ENCODE peak calls at places on chromosomes 11 and 22, in eight cellular contexts. D is heart right ventricle, H is cardiac muscle cell, B is gastrocnemius medialis, M is PC-9, F is uterus, Z is lung, Q is colonic mucosa. W is an unnamed sample.

GRCh38 chr11:13534358-13534757 is 38.6 kb upstream of the PTH start:
- DNase-seq in D (no peak), H (no peak), B (no peak), M (no peak), F (no peak), Z (no peak), Q (no peak), W (no peak)

GRCh38 chr22:44682556-44683168 is 19.3 kb upstream of the PRR5 start:
- DNase-seq in D (no peak), H (no peak), B (no peak), M (no peak), F (no peak), Z (no peak), Q (no peak), W (no peak)

GRCh38 chr11:107769189-107769588 is 57.3 kb upstream of the SLN start:
- DNase-seq in D (no peak), H (peak; percentile 39), B (peak; percentile 20), M (peak; percentile 43), F (no peak), Z (no peak), Q (no peak), W (no peak)

GRCh38 chr22:22195265-22196017 is 49.1 kb upstream of the VPREB1 start:
- DNase-seq in D (peak; percentile 17), H (peak; percentile 67), B (peak; percentile 35), M (peak; percentile 53), F (no peak), Z (peak; percentile 72), Q (peak; percentile 83), W (no peak)

GRCh38 chr11:33742249-33742851 is 6.1 kb upstream of the CD59 start:
- DNase-seq in D (no peak), H (peak; percentile 60), B (no peak), M (peak; percentile 48), F (no peak), Z (no peak), Q (no peak), W (no peak)

GRCh38 chr11:120712862-120713770 is 201.6 kb downstream of the GRIK4 start:
- DNase-seq in D (no peak), H (no peak), B (no peak), M (no peak), F (peak; percentile 33), Z (no peak), Q (no peak), W (no peak)

GRCh38 chr11:2932850-2933251 is 3.6 kb upstream of the PHLDA2 start:
- DNase-seq in D (no peak), H (no peak), B (no peak), M (peak; percentile 61), F (no peak), Z (no peak), Q (peak; percentile 21), W (no peak)

GRCh38 chr11:48101958-48102357 is 114.7 kb upstream of the OR4B1 start:
- DNase-seq in D (peak; percentile 28), H (no peak), B (no peak), M (no peak), F (no peak), Z (no peak), Q (peak; percentile 39), W (peak; percentile 55)

GRCh38 chr11:66183581-66184048 is 84.8 kb upstream of the RAB1B start:
- DNase-seq in D (no peak), H (peak; percentile 15), B (no peak), M (no peak), F (no peak), Z (no peak), Q (no peak), W (no peak)

GRCh38 chr11:65857500-65858353 is at the start of gene CFL1:
- DNase-seq in D (peak; percentile 99), H (peak; percentile 99), B (peak; percentile 98), M (peak; percentile 92), F (peak; percentile 98), Z (peak; percentile 98), Q (peak; percentile 98), W (peak; percentile 99)

GRCh38 chr11:66546966-66547661 is 411 bp downstream of the ACTN3 start:
- DNase-seq in D (no peak), H (no peak), B (no peak), M (no peak), F (no peak), Z (no peak), Q (no peak), W (no peak)

GRCh38 chr22:47921906-47922305 is 1159.5 kb downstream of the TBC1D22A start:
- DNase-seq in D (no peak), H (no peak), B (no peak), M (no peak), F (no peak), Z (no peak), Q (no peak), W (no peak)
- H3K9me3 ChIP-seq in D (no peaks in the 10 kb centered on the region), H (no peaks in the 10 kb centered on the region), B (no peaks in the 10 kb centered on the region), M (no peaks in the 10 kb centered on the region), F (no peaks in the 10 kb centered on the region), Z (no peaks in the 10 kb centered on the region), Q (no peaks in the 10 kb centered on the region), W (no peaks in the 10 kb centered on the region)

GRCh38 chr11:12291767-12292166 is 85.6 kb upstream of the PARVA start:
- DNase-seq in D (no peak), H (no peak), B (no peak), M (no peak), F (no peak), Z (no peak), Q (no peak), W (no peak)
- H3K4me1 ChIP-seq in D (peaks cover 33% of the 10 kb centered on the region), H (no peaks in the 10 kb centered on the region), B (peaks cover 7% of the 10 kb centered on the region), M (peaks cover 18% of the 10 kb centered on the region), F (peaks cover 1% of the 10 kb centered on the region), Z (peaks cover 3% of the 10 kb centered on the region), Q (no peaks in the 10 kb centered on the region), W (no peaks in the 10 kb centered on the region)

GRCh38 chr11:833114-833791 is 501 bp downstream of the CD151 start:
- DNase-seq in D (no peak), H (peak; percentile 61), B (peak; percentile 46), M (peak; percentile 35), F (no peak), Z (no peak), Q (peak; percentile 63), W (peak; percentile 81)
- H3K4me3 ChIP-seq in D (peak overlapping the region; percentile 86), H (peak overlapping the region; percentile 65), B (peak overlapping the region; percentile 81), M (peak overlapping the region; percentile 67), F (peak overlapping the region; percentile 61), Z (peak overlapping the region; percentile 70), Q (peak overlapping the region; percentile 77), W (peak overlapping the region; percentile 55)

GRCh38 chr22:49103314-49104052 is 724.2 kb downstream of the BRD1 start:
- DNase-seq in D (no peak), H (no peak), B (no peak), M (no peak), F (no peak), Z (no peak), Q (no peak), W (no peak)
- H3K9me3 ChIP-seq in D (no peaks in the 10 kb centered on the region), H (no peaks in the 10 kb centered on the region), B (no peaks in the 10 kb centered on the region), M (no peaks in the 10 kb centered on the region), F (no peaks in the 10 kb centered on the region), Z (no peaks in the 10 kb centered on the region), Q (no peaks in the 10 kb centered on the region), W (no peaks in the 10 kb centered on the region)

GRCh38 chr11:20894296-20894695 is 224.9 kb downstream of the NELL1 start:
- DNase-seq in D (no peak), H (no peak), B (no peak), M (no peak), F (no peak), Z (no peak), Q (no peak), W (no peak)
- H3K4me1 ChIP-seq in D (no peaks in the 10 kb centered on the region), H (no peaks in the 10 kb centered on the region), B (no peaks in the 10 kb centered on the region), M (no peaks in the 10 kb centered on the region), F (no peaks in the 10 kb centered on the region), Z (no peaks in the 10 kb centered on the region), Q (no peaks in the 10 kb centered on the region), W (no peaks in the 10 kb centered on the region)

DNA sequence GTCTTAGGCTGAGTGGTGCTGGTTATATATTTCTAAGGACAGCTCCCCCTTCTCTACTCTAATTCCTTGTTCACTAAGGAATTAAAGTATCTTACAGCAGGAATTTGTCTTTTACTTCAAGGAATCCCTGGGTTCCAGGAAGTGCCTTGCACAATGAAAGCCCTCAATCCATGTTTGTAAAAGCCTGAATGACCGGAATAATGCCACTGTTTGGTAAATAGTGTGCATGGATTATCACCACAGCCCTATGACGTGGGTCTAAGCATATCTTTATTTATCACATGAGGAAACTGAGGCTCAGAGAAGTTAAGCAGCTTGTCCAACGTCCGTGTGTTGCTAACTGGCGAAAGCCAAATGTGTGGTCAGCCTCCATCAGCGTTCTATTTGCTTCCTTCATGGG is 135.7 kb upstream of the NAV2 start:
- DNase-seq in D (no peak), H (peak; percentile 19), B (no peak), M (no peak), F (no peak), Z (no peak), Q (no peak), W (no peak)
- H3K4me3 ChIP-seq in D (no peak overlapping the region), H (no peak overlapping the region), B (no peak overlapping the region), M (no peak overlapping the region), F (no peak overlapping the region), Z (no peak overlapping the region), Q (no peak overlapping the region), W (no peak overlapping the region)

GRCh38 chr11:91927448-91927847 is 297.2 kb upstream of the FAT3 start:
- DNase-seq in D (no peak), H (no peak), B (no peak), M (no peak), F (no peak), Z (no peak), Q (no peak), W (no peak)

GRCh38 chr11:91922846-91923245 is 301.8 kb upstream of the FAT3 start:
- DNase-seq in D (no peak), H (no peak), B (no peak), M (no peak), F (no peak), Z (no peak), Q (no peak), W (no peak)

GRCh38 chr11:91926967-91927366 is 297.7 kb upstream of the FAT3 start:
- DNase-seq in D (no peak), H (peak; percentile 16), B (peak; percentile 40), M (no peak), F (no peak), Z (no peak), Q (no peak), W (no peak)

GRCh38 chr11:91921974-91922373 is 302.6 kb upstream of the FAT3 start:
- DNase-seq in D (no peak), H (no peak), B (no peak), M (peak; percentile 77), F (no peak), Z (no peak), Q (no peak), W (no peak)
- H3K9me3 ChIP-seq in D (no peaks in the 10 kb centered on the region), H (no peaks in the 10 kb centered on the region), B (no peaks in the 10 kb centered on the region), M (no peaks in the 10 kb centered on the region), F (no peaks in the 10 kb centered on the region), Z (no peaks in the 10 kb centered on the region), Q (no peaks in the 10 kb centered on the region), W (no peaks in the 10 kb centered on the region)

DNA sequence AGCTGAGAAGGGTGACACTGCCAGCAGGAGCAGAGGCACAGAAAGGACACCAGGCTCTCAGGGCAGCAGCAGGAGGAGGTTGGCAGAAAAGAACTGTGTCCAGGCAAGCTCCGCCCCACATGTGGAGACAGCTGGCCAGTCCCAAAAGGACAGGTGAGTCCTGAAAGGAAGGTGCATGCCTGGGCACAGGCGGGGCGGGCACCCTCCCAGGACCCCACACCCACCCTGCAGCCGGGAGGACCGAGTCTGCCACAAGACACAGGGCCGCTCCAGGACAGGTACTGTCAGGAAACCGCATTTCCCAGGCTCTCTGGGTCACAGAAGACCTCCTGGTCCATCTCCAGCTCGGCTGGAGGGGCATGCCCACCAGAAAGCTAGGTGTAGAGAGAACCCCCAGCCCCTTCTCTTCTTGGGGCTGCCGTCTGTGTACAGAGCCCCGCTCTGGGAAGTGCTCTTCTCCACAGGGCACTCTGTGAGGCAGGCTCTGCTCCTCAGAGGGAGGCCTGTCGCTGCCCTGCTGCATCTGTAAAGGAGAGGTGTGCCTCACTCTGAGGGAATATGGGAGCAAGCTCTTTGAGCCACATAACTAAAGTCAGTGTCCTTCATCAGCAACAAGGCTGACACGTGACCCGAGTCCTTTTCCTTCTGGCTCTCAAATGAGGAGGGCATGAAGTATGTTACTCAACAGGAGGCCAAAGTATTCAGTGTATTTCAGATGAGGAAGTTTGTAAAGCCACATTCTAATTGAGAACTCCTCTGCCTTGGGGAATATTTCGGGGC is 50.5 kb downstream of the CLTCL1 start:
- DNase-seq in D (no peak), H (no peak), B (no peak), M (no peak), F (no peak), Z (no peak), Q (no peak), W (no peak)
- H3K4me1 ChIP-seq in D (peaks cover 23% of the 10 kb centered on the region), H (no peaks in the 10 kb centered on the region), B (peaks cover 9% of the 10 kb centered on the region), M (no peaks in the 10 kb centered on the region), F (no peaks in the 10 kb centered on the region), Z (no peaks in the 10 kb centered on the region), Q (no peaks in the 10 kb centered on the region), W (no peaks in the 10 kb centered on the region)